ENCODE peak calls at places on chromosomes 6 and 20, in seven cellular contexts. B is neural crest cell; C is activated CD8-positive, alpha-beta memory T cell treated with anti-CD3 and anti-CD28 coated beads, Interleukin-2, amount 10 ng/mL, durations not matched to agents 7 days and 5 days; A is activated T-helper 1 cell treated with anti-CD3 and anti-CD28 coated beads, Interleukin-12 subunit alpha, Interleukin-12 subunit beta, Interleukin-2, Interleukin-4 antibody, amounts not matched to agents 30 ng/mL and 10 ng/mL and 1 ng/mL, durations not matched to agents 14 hours and 24 hours and 36 hours; E is naive thymus-derived CD4-positive, alpha-beta T cell; W is right cardiac atrium; X is ascending aorta. J is an unnamed sample.
A peak's percentile ranks its signal among the peaks of the same experiment; 100 is the strongest.

GRCh38 chr6:104642871-104643270 is 216.8 kb downstream of the HACE1 start:
- DNase-seq in B (no peak), C (no peak), A (no peak), E (no peak), W (no peak), X (no peak), J (no peak)

GRCh38 chr6:82712826-82713225 is 349.2 kb downstream of the TPBG start:
- DNase-seq in B (no peak), C (no peak), A (no peak), E (no peak), W (no peak), X (no peak), J (no peak)

GRCh38 chr20:6857929-6858328 is 90.4 kb downstream of the BMP2 start:
- DNase-seq in B (no peak), C (no peak), A (no peak), E (no peak), W (no peak), X (no peak), J (no peak)

GRCh38 chr20:35561268-35561667 is 19.4 kb downstream of the ERGIC3 start:
- DNase-seq in B (peak; percentile 34), C (no peak), A (no peak), E (no peak), W (no peak), X (no peak), J (peak; percentile 40)

GRCh38 chr20:20437314-20437713 is 69.4 kb downstream of the INSM1 start:
- DNase-seq in B (no peak), C (no peak), A (no peak), E (no peak), W (no peak), X (no peak), J (no peak)

GRCh38 chr6:35473849-35474128 is 5.6 kb downstream of the RPL10A start:
- DNase-seq in B (no peak), C (no peak), A (no peak), E (no peak), W (no peak), X (no peak), J (no peak)

GRCh38 chr20:10034717-10035571 is at the start of gene ANKEF1:
- DNase-seq in B (peak; percentile 57), C (peak; percentile 88), A (peak; percentile 77), E (peak; percentile 81), W (peak; percentile 91), X (peak; percentile 20), J (peak; percentile 84)

GRCh38 chr6:33104893-33105292 is 29.1 kb downstream of the HLA-DPB1 start:
- DNase-seq in B (no peak), C (no peak), A (no peak), E (no peak), W (no peak), X (no peak), J (no peak)

GRCh38 chr6:149782337-149782736 is 32.8 kb downstream of the PCMT1 start:
- DNase-seq in B (no peak), C (no peak), A (no peak), E (no peak), W (no peak), X (no peak), J (no peak)

GRCh38 chr6:166112580-166112979 is 55.1 kb downstream of the TBXT start:
- DNase-seq in B (no peak), C (no peak), A (no peak), E (no peak), W (no peak), X (no peak), J (no peak)

GRCh38 chr6:68575765-68576439 is 59.2 kb upstream of the ADGRB3 start:
- DNase-seq in B (peak; percentile 4), C (no peak), A (no peak), E (no peak), W (no peak), X (no peak), J (peak; percentile 54)

GRCh38 chr6:24907959-24908358 is 27.8 kb downstream of the RIPOR2 start:
- DNase-seq in B (no peak), C (peak; percentile 52), A (no peak), E (no peak), W (no peak), X (no peak), J (no peak)

GRCh38 chr6:124882580-124883393 is 79.5 kb upstream of the RNF217 start:
- DNase-seq in B (no peak), C (no peak), A (no peak), E (no peak), W (no peak), X (no peak), J (no peak)

GRCh38 chr20:8583209-8584106 is 451.4 kb downstream of the PLCB1 start:
- DNase-seq in B (no peak), C (no peak), A (no peak), E (no peak), W (no peak), X (no peak), J (no peak)

GRCh38 chr6:56368484-56368883 is 121.1 kb upstream of the COL21A1 start:
- DNase-seq in B (no peak), C (no peak), A (no peak), E (no peak), W (no peak), X (no peak), J (no peak)

GRCh38 chr6:155201461-155202226 is 62.2 kb upstream of the CLDN20 start:
- DNase-seq in B (no peak), C (no peak), A (no peak), E (no peak), W (no peak), X (no peak), J (no peak)

GRCh38 chr20:3716195-3716834 is 3.9 kb upstream of the SIGLEC1 start:
- DNase-seq in B (peak; percentile 32), C (peak; percentile 57), A (no peak), E (no peak), W (no peak), X (no peak), J (peak; percentile 50)

GRCh38 chr6:158706369-158706982 is 56.6 kb downstream of the SYTL3 start:
- DNase-seq in B (peak; percentile 39), C (no peak), A (no peak), E (no peak), W (peak; percentile 77), X (no peak), J (peak; percentile 82)

GRCh38 chr6:155213611-155214372 is 50.0 kb upstream of the CLDN20 start:
- DNase-seq in B (no peak), C (no peak), A (no peak), E (no peak), W (no peak), X (no peak), J (no peak)

GRCh38 chr20:58219342-58219700 is 9.1 kb downstream of the ANKRD60 start:
- DNase-seq in B (no peak), C (no peak), A (no peak), E (no peak), W (no peak), X (no peak), J (no peak)

GRCh38 chr6:15956205-15957106 is 172.4 kb upstream of the MYLIP start:
- DNase-seq in B (no peak), C (no peak), A (no peak), E (no peak), W (no peak), X (no peak), J (no peak)

GRCh38 chr6:14875678-14876063 is 370.2 kb upstream of the JARID2 start:
- DNase-seq in B (no peak), C (peak; percentile 53), A (peak; percentile 33), E (no peak), W (no peak), X (no peak), J (no peak)

GRCh38 chr6:42735976-42736375 is 9.9 kb downstream of the TBCC start:
- DNase-seq in B (no peak), C (no peak), A (no peak), E (no peak), W (no peak), X (no peak), J (no peak)

GRCh38 chr6:36852481-36853147 is 13.4 kb upstream of the CPNE5 start:
- DNase-seq in B (no peak), C (no peak), A (no peak), E (no peak), W (no peak), X (no peak), J (no peak)

GRCh38 chr20:63969851-63970713 is at the start of gene ZNF512B:
- DNase-seq in B (peak; percentile 55), C (peak; percentile 61), A (peak; percentile 54), E (peak; percentile 38), W (peak; percentile 93), X (no peak), J (peak; percentile 79)

J was measured in testis.